ENCODE peak calls at places on chromosomes 4 and X, in five cellular contexts. One of them, this sample, is unnamed.
A peak's percentile ranks its signal among the peaks of the same experiment; 100 is the strongest.

GRCh38 chr4:152083348-152083747 is 322.5 kb upstream of the GATB start:
- ATAC-seq in HepG2: no peak
- ATAC-seq in K562: no peak
- ATAC-seq in upper lobe of left lung: no peak
- ATAC-seq in GM12878: no peak
- ATAC-seq in this sample: no peak

GRCh38 chr4:137124278-137124932 is 407.9 kb downstream of the PCDH18 start:
- ATAC-seq in upper lobe of left lung: peak; percentile 95
- ATAC-seq in HepG2: peak; percentile 97
- ATAC-seq in GM12878: peak; percentile 96
- ATAC-seq in K562: peak; percentile 39
- ATAC-seq in this sample: peak; percentile 82

GRCh38 chr4:184526228-184526627 is 51.9 kb upstream of the IRF2 start:
- ATAC-seq in upper lobe of left lung: no peak
- ATAC-seq in GM12878: no peak
- ATAC-seq in K562: no peak
- ATAC-seq in HepG2: no peak
- ATAC-seq in this sample: no peak

GRCh38 chr4:110049951-110050925 is 137.6 kb downstream of the EGF start:
- ATAC-seq in K562: peak; percentile 77
- ATAC-seq in GM12878: peak; percentile 82
- ATAC-seq in HepG2: peak; percentile 59
- ATAC-seq in upper lobe of left lung: peak; percentile 79
- ATAC-seq in this sample: no peak

GRCh38 chr4:17055788-17056187 is 157.3 kb upstream of the LDB2 start:
- ATAC-seq in HepG2: no peak
- ATAC-seq in GM12878: no peak
- ATAC-seq in upper lobe of left lung: no peak
- ATAC-seq in K562: no peak
- ATAC-seq in this sample: no peak

GRCh38 chr4:3532714-3533336 is 603 bp upstream of the LRPAP1 start:
- ATAC-seq in HepG2: no peak
- ATAC-seq in upper lobe of left lung: peak; percentile 69
- ATAC-seq in K562: peak; percentile 48
- ATAC-seq in GM12878: no peak
- ATAC-seq in this sample: peak; percentile 78

GRCh38 chrX:19568422-19568821 is 53.1 kb upstream of the MAP3K15 start:
- ATAC-seq in HepG2: no peak
- ATAC-seq in K562: no peak
- ATAC-seq in upper lobe of left lung: no peak
- ATAC-seq in GM12878: no peak
- ATAC-seq in this sample: no peak

GRCh38 chrX:77960567-77960966 is 8.9 kb downstream of the PGAM4 start:
- ATAC-seq in HepG2: no peak
- ATAC-seq in K562: no peak
- ATAC-seq in upper lobe of left lung: no peak
- ATAC-seq in GM12878: no peak
- ATAC-seq in this sample: no peak

GRCh38 chr4:101792056-101792575 is 1.6 kb downstream of the BANK1 start:
- ATAC-seq in upper lobe of left lung: no peak
- ATAC-seq in GM12878: no peak
- ATAC-seq in HepG2: no peak
- ATAC-seq in K562: no peak
- ATAC-seq in this sample: no peak

GRCh38 chrX:63686878-63687714 is 97.9 kb downstream of the ARHGEF9 start:
- ATAC-seq in K562: peak; percentile 67
- ATAC-seq in HepG2: peak; percentile 73
- ATAC-seq in upper lobe of left lung: peak; percentile 42
- ATAC-seq in GM12878: peak; percentile 92
- ATAC-seq in this sample: no peak

GRCh38 chr4:76023381-76023780 is at the start of gene CXCL10:
- ATAC-seq in GM12878: peak; percentile 28
- ATAC-seq in K562: no peak
- ATAC-seq in upper lobe of left lung: no peak
- ATAC-seq in HepG2: no peak
- ATAC-seq in this sample: no peak

GRCh38 chrX:38052096-38052495 is 45.7 kb downstream of the SYTL5 start:
- ATAC-seq in GM12878: no peak
- ATAC-seq in HepG2: no peak
- ATAC-seq in K562: no peak
- ATAC-seq in upper lobe of left lung: no peak
- ATAC-seq in this sample: no peak

GRCh38 chr4:123359449-123360306 is 36.9 kb upstream of the SPRY1 start:
- ATAC-seq in K562: peak; percentile 32
- ATAC-seq in HepG2: no peak
- ATAC-seq in GM12878: no peak
- ATAC-seq in upper lobe of left lung: no peak
- ATAC-seq in this sample: no peak

GRCh38 chr4:2940267-2941137 is 22.7 kb downstream of the NOP14 start:
- ATAC-seq in upper lobe of left lung: no peak
- ATAC-seq in GM12878: no peak
- ATAC-seq in HepG2: no peak
- ATAC-seq in K562: no peak
- ATAC-seq in this sample: no peak

GRCh38 chr4:20370284-20370683 is 118.6 kb downstream of the SLIT2 start:
- ATAC-seq in upper lobe of left lung: no peak
- ATAC-seq in K562: no peak
- ATAC-seq in HepG2: no peak
- ATAC-seq in GM12878: no peak
- ATAC-seq in this sample: no peak

GRCh38 chr4:1154523-1155182 is 17.7 kb downstream of the SPON2 start:
- ATAC-seq in GM12878: no peak
- ATAC-seq in upper lobe of left lung: peak; percentile 74
- ATAC-seq in K562: peak; percentile 26
- ATAC-seq in HepG2: no peak
- ATAC-seq in this sample: peak; percentile 62

GRCh38 chr4:10013722-10014121 is 7.6 kb downstream of the SLC2A9 start:
- ATAC-seq in K562: peak; percentile 91
- ATAC-seq in GM12878: peak; percentile 86
- ATAC-seq in upper lobe of left lung: peak; percentile 23
- ATAC-seq in HepG2: peak; percentile 62
- ATAC-seq in this sample: no peak

GRCh38 chrX:53440101-53440500 is 5.9 kb upstream of the HSD17B10 start:
- ATAC-seq in K562: no peak
- ATAC-seq in GM12878: no peak
- ATAC-seq in upper lobe of left lung: no peak
- ATAC-seq in HepG2: no peak
- ATAC-seq in this sample: no peak

GRCh38 chr4:73420615-73421014 is 15.4 kb upstream of the AFP start:
- ATAC-seq in upper lobe of left lung: no peak
- ATAC-seq in K562: no peak
- ATAC-seq in GM12878: no peak
- ATAC-seq in HepG2: no peak
- ATAC-seq in this sample: no peak

GRCh38 chr4:148058160-148058859 is 326.4 kb downstream of the ARHGAP10 start:
- ATAC-seq in GM12878: no peak
- ATAC-seq in K562: no peak
- ATAC-seq in HepG2: no peak
- ATAC-seq in upper lobe of left lung: no peak
- ATAC-seq in this sample: no peak

GRCh38 chrX:57902633-57903032 is 7.6 kb downstream of the ZXDA start:
- ATAC-seq in HepG2: no peak
- ATAC-seq in K562: no peak
- ATAC-seq in GM12878: peak; percentile 48
- ATAC-seq in upper lobe of left lung: no peak
- ATAC-seq in this sample: no peak

GRCh38 chrX:1483843-1484637 is 31.3 kb upstream of the ASMTL start:
- ATAC-seq in GM12878: peak; percentile 72
- ATAC-seq in upper lobe of left lung: no peak
- ATAC-seq in K562: no peak
- ATAC-seq in HepG2: no peak
- ATAC-seq in this sample: no peak

GRCh38 chrX:11103006-11103405 is 8.1 kb upstream of the HCCS start:
- ATAC-seq in upper lobe of left lung: no peak
- ATAC-seq in GM12878: peak; percentile 79
- ATAC-seq in HepG2: no peak
- ATAC-seq in K562: no peak
- ATAC-seq in this sample: no peak

GRCh38 chr4:148962539-148963290 is 520.5 kb upstream of the NR3C2 start:
- ATAC-seq in GM12878: no peak
- ATAC-seq in upper lobe of left lung: no peak
- ATAC-seq in K562: no peak
- ATAC-seq in HepG2: no peak
- ATAC-seq in this sample: no peak

GRCh38 chrX:41796050-41796449 is 72.1 kb downstream of the GPR82 start:
- ATAC-seq in HepG2: no peak
- ATAC-seq in GM12878: peak; percentile 28
- ATAC-seq in K562: no peak
- ATAC-seq in upper lobe of left lung: no peak
- ATAC-seq in this sample: no peak

GRCh38 chrX:69027181-69028005 is 137.9 kb downstream of the PJA1 start:
- ATAC-seq in K562: no peak
- ATAC-seq in HepG2: peak; percentile 50
- ATAC-seq in GM12878: peak; percentile 72
- ATAC-seq in upper lobe of left lung: no peak
- ATAC-seq in this sample: no peak

GRCh38 chr4:101282076-101282844 is 65.1 kb downstream of the PPP3CA start:
- ATAC-seq in upper lobe of left lung: no peak
- ATAC-seq in HepG2: no peak
- ATAC-seq in GM12878: peak; percentile 42
- ATAC-seq in K562: no peak
- ATAC-seq in this sample: no peak

GRCh38 chr4:42720514-42720913 is 63.6 kb upstream of the ATP8A1 start:
- ATAC-seq in GM12878: no peak
- ATAC-seq in HepG2: no peak
- ATAC-seq in K562: no peak
- ATAC-seq in upper lobe of left lung: no peak
- ATAC-seq in this sample: no peak

GRCh38 chrX:14934423-14934822 is 61.2 kb downstream of the MOSPD2 start:
- ATAC-seq in HepG2: no peak
- ATAC-seq in K562: no peak
- ATAC-seq in GM12878: no peak
- ATAC-seq in upper lobe of left lung: no peak
- ATAC-seq in this sample: no peak

GRCh38 chr4:146288188-146288587 is 73.8 kb downstream of the REELD1 start:
- ATAC-seq in K562: no peak
- ATAC-seq in GM12878: no peak
- ATAC-seq in upper lobe of left lung: peak; percentile 29
- ATAC-seq in HepG2: no peak
- ATAC-seq in this sample: no peak

GRCh38 chrX:95367286-95367685 is 1317.4 kb upstream of the DIAPH2 start:
- ATAC-seq in GM12878: no peak
- ATAC-seq in K562: no peak
- ATAC-seq in upper lobe of left lung: no peak
- ATAC-seq in HepG2: no peak
- ATAC-seq in this sample: no peak

GRCh38 chr4:70818173-70818856 is 21.4 kb downstream of the GRSF1 start:
- ATAC-seq in upper lobe of left lung: no peak
- ATAC-seq in GM12878: peak; percentile 57
- ATAC-seq in HepG2: no peak
- ATAC-seq in K562: peak; percentile 21
- ATAC-seq in this sample: no peak

GRCh38 chrX:68443155-68443868 is 10.0 kb upstream of the OPHN1 start:
- ATAC-seq in HepG2: no peak
- ATAC-seq in upper lobe of left lung: no peak
- ATAC-seq in GM12878: peak; percentile 67
- ATAC-seq in K562: no peak
- ATAC-seq in this sample: no peak

GRCh38 chr4:102055805-102056204 is 265.3 kb downstream of the BANK1 start:
- ATAC-seq in upper lobe of left lung: no peak
- ATAC-seq in GM12878: no peak
- ATAC-seq in K562: no peak
- ATAC-seq in HepG2: no peak
- ATAC-seq in this sample: no peak

DNA sequence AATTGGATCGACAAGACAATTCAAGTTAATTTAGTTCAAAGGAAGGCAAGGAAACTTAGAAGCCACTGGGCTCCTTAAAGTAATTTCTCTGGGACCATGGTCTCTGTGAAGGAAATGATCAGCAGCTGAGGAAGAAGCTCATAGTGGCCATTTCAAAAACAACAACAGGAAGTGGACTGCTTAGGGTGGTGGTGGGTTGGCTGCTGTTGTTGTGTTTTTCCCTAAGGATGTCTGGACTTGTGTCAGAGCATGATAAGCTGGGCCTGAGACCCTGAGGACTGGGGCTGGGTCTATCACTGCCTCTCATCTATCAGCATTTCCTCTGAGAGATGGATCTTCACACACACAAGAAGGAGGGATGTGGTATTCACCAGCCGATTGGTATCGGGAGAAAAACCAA is 18.3 kb downstream of the KDR start:
- ATAC-seq in K562: no peak
- ATAC-seq in HepG2: no peak
- ATAC-seq in GM12878: no peak
- ATAC-seq in upper lobe of left lung: no peak
- ATAC-seq in this sample: no peak
- H3K36me3 ChIP-seq in K562: no peaks in the 10 kb centered on the region
- H3K36me3 ChIP-seq in HepG2: no peaks in the 10 kb centered on the region
- H3K36me3 ChIP-seq in GM12878: no peaks in the 10 kb centered on the region
- H3K36me3 ChIP-seq in upper lobe of left lung: no peaks in the 10 kb centered on the region
- H3K36me3 ChIP-seq in this sample: no peaks in the 10 kb centered on the region

GRCh38 chr4:77332696-77333270 is 175.8 kb downstream of the CCNG2 start:
- ATAC-seq in K562: no peak
- ATAC-seq in GM12878: no peak
- ATAC-seq in upper lobe of left lung: no peak
- ATAC-seq in HepG2: no peak
- ATAC-seq in this sample: no peak
- H3K9me3 ChIP-seq in K562: no peaks in the 10 kb centered on the region
- H3K9me3 ChIP-seq in GM12878: peaks cover 11% of the 10 kb centered on the region
- H3K9me3 ChIP-seq in upper lobe of left lung: peaks cover 10% of the 10 kb centered on the region
- H3K9me3 ChIP-seq in HepG2: peaks cover 30% of the 10 kb centered on the region
- H3K9me3 ChIP-seq in this sample: peaks cover 34% of the 10 kb centered on the region

GRCh38 chr4:8221476-8221875 is 22.4 kb downstream of the SH3TC1 start:
- ATAC-seq in HepG2: no peak
- ATAC-seq in GM12878: peak; percentile 91
- ATAC-seq in upper lobe of left lung: peak; percentile 77
- ATAC-seq in K562: no peak
- ATAC-seq in this sample: peak; percentile 71
- TF ChIP-seq EP300 in HepG2: no peak
- TF ChIP-seq EP300 in GM12878: peak; percentile 79
- TF ChIP-seq EP300 in upper lobe of left lung: peak; percentile 85
- TF ChIP-seq EP300 in K562: no peak
- TF ChIP-seq EP300 in this sample: no peak

DNA sequence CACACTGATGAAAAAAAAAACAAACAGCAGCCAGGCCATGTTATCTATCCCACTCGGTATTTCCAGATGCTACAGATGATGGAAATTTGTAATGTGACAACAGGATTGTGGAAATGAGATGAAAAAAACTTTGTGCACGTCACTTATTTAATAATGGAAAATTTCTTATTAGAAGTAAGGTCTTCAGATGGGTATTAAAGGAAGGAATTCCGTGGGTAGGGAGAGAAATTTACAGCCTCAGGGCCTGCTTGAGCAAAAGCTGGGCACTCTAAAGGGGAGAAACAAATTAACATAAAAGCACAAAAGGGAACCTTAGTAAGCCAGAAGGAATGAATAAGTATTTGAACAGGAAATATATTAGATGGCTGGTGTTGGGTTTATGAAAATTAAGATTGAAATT is 4.2 kb upstream of the PKD2 start:
- ATAC-seq in K562: no peak
- ATAC-seq in HepG2: no peak
- ATAC-seq in upper lobe of left lung: no peak
- ATAC-seq in GM12878: no peak
- ATAC-seq in this sample: no peak
- H3K36me3 ChIP-seq in K562: no peaks in the 10 kb centered on the region
- H3K36me3 ChIP-seq in HepG2: no peaks in the 10 kb centered on the region
- H3K36me3 ChIP-seq in upper lobe of left lung: no peaks in the 10 kb centered on the region
- H3K36me3 ChIP-seq in GM12878: no peaks in the 10 kb centered on the region
- H3K36me3 ChIP-seq in this sample: no peaks in the 10 kb centered on the region